ENCODE peak calls at places on chromosomes 4 and X, in seven cellular contexts. L is COR-L47; E is nucleus accumbens; N is activated gamma-delta T cell treated with Interleukin-2 at 50 U/mL for 16 hours; Y is Calu3; O is stimulated activated naive CD8-positive, alpha-beta T cell treated with anti-CD3 and anti-CD28 coated beads, Interleukin-15, Interleukin-2, amounts not matched to agents 100 U/mL and 50 U/mL, for 24 hours; R is NCI-H748 treated with DMSO at 0.1 percent for 48 hours. D is an unnamed sample.
A peak's percentile ranks its signal among the peaks of the same experiment; 100 is the strongest.

GRCh38 chr4:26574563-26574962 is 9.3 kb upstream of the TBC1D19 start:
- DNase-seq in E (no peak), L (no peak), N (no peak), O (no peak), Y (no peak), R (no peak), D (no peak)

GRCh38 chr4:23877758-23878229 is 12.1 kb downstream of the PPARGC1A start:
- DNase-seq in N (no peak), O (no peak), L (peak; percentile 11), Y (no peak), E (no peak), R (no peak), D (no peak)

GRCh38 chrX:53223955-53224859 is 800 bp downstream of the KDM5C start:
- DNase-seq in E (no peak), L (no peak), O (peak; percentile 6), Y (peak; percentile 6), R (no peak), N (peak; percentile 18), D (peak; percentile 30)

GRCh38 chr4:2792711-2793577 is at the start of gene SH3BP2:
- DNase-seq in N (peak; percentile 51), R (no peak), L (no peak), O (peak; percentile 82), Y (peak; percentile 53), E (no peak), D (peak; percentile 90)

GRCh38 chr4:120977435-120977997 is 55.0 kb upstream of the PRDM5 start:
- DNase-seq in R (no peak), E (no peak), O (no peak), N (no peak), L (peak; percentile 14), Y (peak; percentile 10), D (no peak)

GRCh38 chr4:145218251-145218650 is 37.9 kb upstream of the OTUD4 start:
- DNase-seq in R (no peak), O (no peak), Y (no peak), E (no peak), N (no peak), L (no peak), D (no peak)

GRCh38 chr4:8101213-8101781 is 57.3 kb downstream of the ABLIM2 start:
- DNase-seq in Y (no peak), L (no peak), N (no peak), O (no peak), R (no peak), E (no peak), D (no peak)

GRCh38 chr4:53640576-53641459 is 49.5 kb upstream of the LNX1 start:
- DNase-seq in N (no peak), L (no peak), E (no peak), Y (peak; percentile 8), O (no peak), R (no peak), D (no peak)

GRCh38 chr4:46856347-46856746 is 52.7 kb downstream of the COX7B2 start:
- DNase-seq in R (no peak), Y (no peak), E (no peak), O (no peak), L (no peak), N (no peak), D (no peak)

GRCh38 chr4:165493359-165493758 is 114.6 kb downstream of the CPE start:
- DNase-seq in R (no peak), L (peak; percentile 44), O (peak; percentile 77), N (peak; percentile 45), Y (peak; percentile 73), E (no peak), D (peak; percentile 81)

GRCh38 chr4:174505892-174506291 is 16.4 kb downstream of the HPGD start:
- DNase-seq in N (no peak), O (no peak), Y (no peak), L (no peak), R (no peak), E (no peak), D (no peak)

GRCh38 chr4:121376541-121376940 is 4.3 kb downstream of the QRFPR start:
- DNase-seq in E (no peak), R (no peak), L (no peak), O (no peak), Y (no peak), N (no peak), D (no peak)

GRCh38 chr4:125539691-125540090 is 224.9 kb downstream of the FAT4 start:
- DNase-seq in L (no peak), R (no peak), N (no peak), O (no peak), Y (no peak), E (no peak), D (no peak)

GRCh38 chr4:4334798-4335520 is 44.9 kb downstream of the ZBTB49 start:
- DNase-seq in O (peak; percentile 78), E (peak; percentile 22), R (no peak), Y (peak; percentile 77), N (peak; percentile 80), L (peak; percentile 46), D (peak; percentile 69)

GRCh38 chr4:143337600-143338287 is 1.1 kb downstream of the GAB1 start:
- DNase-seq in R (no peak), L (peak; percentile 40), N (no peak), E (peak; percentile 64), Y (peak; percentile 24), O (peak; percentile 16), D (peak; percentile 29)

GRCh38 chr4:132071815-132072214 is 1077.3 kb upstream of the PCDH10 start:
- DNase-seq in Y (no peak), O (no peak), N (no peak), R (no peak), L (no peak), E (no peak), D (no peak)

GRCh38 chrX:68254738-68255645 is 178.3 kb downstream of the OPHN1 start:
- DNase-seq in Y (peak; percentile 9), R (no peak), O (no peak), E (no peak), N (no peak), L (no peak), D (no peak)

GRCh38 chr4:4270529-4270928 is 19.4 kb downstream of the LYAR start:
- DNase-seq in O (no peak), Y (no peak), N (no peak), E (no peak), L (no peak), R (no peak), D (no peak)

GRCh38 chr4:132646186-132646585 is 502.9 kb upstream of the PCDH10 start:
- DNase-seq in E (no peak), Y (no peak), O (no peak), N (no peak), R (no peak), L (no peak), D (no peak)

GRCh38 chr4:184345573-184345922 is 127.9 kb upstream of the ENPP6 start:
- DNase-seq in R (no peak), N (no peak), Y (no peak), E (no peak), L (no peak), O (no peak), D (no peak)

GRCh38 chr4:75715105-75715799 is 9.1 kb upstream of the USO1 start:
- DNase-seq in R (no peak), N (no peak), Y (no peak), E (no peak), L (no peak), O (no peak), D (no peak)

GRCh38 chrX:13607356-13607995 is 38.1 kb downstream of the EGFL6 start:
- DNase-seq in L (no peak), Y (no peak), E (no peak), R (no peak), N (no peak), O (no peak), D (no peak)